ENCODE peak calls at places on chromosomes 6 and 20, in seven cellular contexts. X, C, O, W, B, Z and F are unnamed samples.

GRCh38 chr6:154932562-154933027 is 62.5 kb upstream of the TIAM2 start:
- DNase-seq in X (no peak), C (peak; percentile 38), O (no peak), W (no peak), B (peak; percentile 85), Z (peak; percentile 46), F (peak; percentile 13)

GRCh38 chr6:134750669-134751068 is 199.2 kb downstream of the ALDH8A1 start:
- DNase-seq in X (no peak), C (no peak), O (no peak), W (no peak), B (no peak), Z (no peak), F (no peak)

GRCh38 chr20:64033981-64034493 is 1.9 kb upstream of the C20orf204 start:
- DNase-seq in X (no peak), C (no peak), O (no peak), W (no peak), B (no peak), Z (no peak), F (no peak)

GRCh38 chr20:13105071-13105470 is 96.3 kb downstream of the SPTLC3 start:
- DNase-seq in X (no peak), C (no peak), O (no peak), W (no peak), B (no peak), Z (no peak), F (no peak)

GRCh38 chr6:162119349-162119748 is 608.2 kb downstream of the PRKN start:
- DNase-seq in X (no peak), C (no peak), O (no peak), W (no peak), B (no peak), Z (no peak), F (no peak)

GRCh38 chr20:62244644-62245108 is 6.4 kb downstream of the OSBPL2 start:
- DNase-seq in X (no peak), C (no peak), O (no peak), W (no peak), B (peak; percentile 34), Z (no peak), F (no peak)

GRCh38 chr6:110544472-110544871 is 68.1 kb upstream of the SLC22A16 start:
- DNase-seq in X (no peak), C (no peak), O (no peak), W (no peak), B (no peak), Z (no peak), F (no peak)

GRCh38 chr6:15508363-15509330 is 154.2 kb downstream of the DTNBP1 start:
- DNase-seq in X (no peak), C (no peak), O (no peak), W (no peak), B (no peak), Z (no peak), F (no peak)

GRCh38 chr6:134739299-134740090 is 210.4 kb downstream of the ALDH8A1 start:
- DNase-seq in X (no peak), C (no peak), O (no peak), W (no peak), B (no peak), Z (no peak), F (no peak)

DNA sequence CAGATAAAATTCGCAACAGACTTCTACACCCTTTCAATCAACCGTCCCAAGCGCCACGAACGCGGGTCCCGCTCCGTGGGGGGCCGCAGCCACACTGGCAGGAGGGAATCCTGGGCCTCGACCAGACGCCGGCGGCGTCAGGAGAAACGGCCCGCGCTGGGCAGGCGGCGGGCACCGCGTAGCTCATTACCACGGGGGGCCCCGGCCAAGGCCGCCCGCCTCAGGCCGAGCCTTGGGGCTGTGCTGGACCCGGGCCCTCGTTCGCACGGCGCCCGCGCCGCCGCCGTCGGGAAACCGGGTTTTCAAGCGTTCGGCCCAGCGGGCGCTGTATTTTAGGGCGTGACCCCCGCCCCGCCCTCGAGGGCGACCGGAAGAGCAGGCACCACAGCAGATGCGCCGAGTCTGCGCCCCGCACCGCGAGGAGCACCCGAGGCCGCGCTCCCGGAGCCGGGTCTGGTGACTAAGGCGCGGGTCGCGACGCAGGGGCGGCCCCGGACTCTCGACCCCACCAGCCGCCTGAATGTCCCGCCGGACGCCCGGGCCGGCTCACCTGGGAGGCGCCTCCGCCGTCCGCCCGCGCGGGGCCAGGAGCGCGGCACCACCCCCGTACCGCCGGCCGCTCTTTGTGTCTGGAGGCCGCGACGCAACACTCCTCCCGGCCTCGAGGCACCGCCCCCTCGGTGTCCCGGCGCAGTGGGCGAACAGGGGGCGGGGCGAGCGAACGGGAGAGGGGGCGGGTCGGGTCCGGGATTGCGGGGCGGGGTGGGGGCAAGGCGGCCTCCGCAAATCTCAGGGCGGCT is at the start of gene NINL:
- DNase-seq in X (peak; percentile 47), C (peak; percentile 97), O (peak; percentile 53), W (no peak), B (peak; percentile 82), Z (no peak), F (peak; percentile 69)
- TF ChIP-seq JUND in X (no peak), C (no peak), O (no peak), W (no peak), B (no peak), Z (no peak), F (no peak)

GRCh38 chr6:30821862-30822784 is 62.2 kb upstream of the DDR1 start:
- DNase-seq in X (no peak), C (peak; percentile 45), O (peak; percentile 53), W (no peak), B (peak; percentile 70), Z (no peak), F (no peak)

GRCh38 chr6:30820196-30820595 is 64.1 kb upstream of the DDR1 start:
- DNase-seq in X (no peak), C (no peak), O (no peak), W (no peak), B (peak; percentile 65), Z (peak; percentile 73), F (peak; percentile 54)

GRCh38 chr6:30819287-30819917 is 64.9 kb upstream of the DDR1 start:
- DNase-seq in X (no peak), C (no peak), O (no peak), W (no peak), B (no peak), Z (no peak), F (no peak)

GRCh38 chr6:30816791-30817739 is 67.3 kb upstream of the DDR1 start:
- DNase-seq in X (no peak), C (no peak), O (no peak), W (peak; percentile 84), B (no peak), Z (no peak), F (no peak)

GRCh38 chr6:30818426-30818841 is 65.9 kb upstream of the DDR1 start:
- DNase-seq in X (no peak), C (no peak), O (no peak), W (no peak), B (no peak), Z (no peak), F (peak; percentile 72)
- TF ChIP-seq JUND in X (no peak), C (peak; percentile 8), O (no peak), W (no peak), B (no peak), Z (no peak), F (no peak)

DNA sequence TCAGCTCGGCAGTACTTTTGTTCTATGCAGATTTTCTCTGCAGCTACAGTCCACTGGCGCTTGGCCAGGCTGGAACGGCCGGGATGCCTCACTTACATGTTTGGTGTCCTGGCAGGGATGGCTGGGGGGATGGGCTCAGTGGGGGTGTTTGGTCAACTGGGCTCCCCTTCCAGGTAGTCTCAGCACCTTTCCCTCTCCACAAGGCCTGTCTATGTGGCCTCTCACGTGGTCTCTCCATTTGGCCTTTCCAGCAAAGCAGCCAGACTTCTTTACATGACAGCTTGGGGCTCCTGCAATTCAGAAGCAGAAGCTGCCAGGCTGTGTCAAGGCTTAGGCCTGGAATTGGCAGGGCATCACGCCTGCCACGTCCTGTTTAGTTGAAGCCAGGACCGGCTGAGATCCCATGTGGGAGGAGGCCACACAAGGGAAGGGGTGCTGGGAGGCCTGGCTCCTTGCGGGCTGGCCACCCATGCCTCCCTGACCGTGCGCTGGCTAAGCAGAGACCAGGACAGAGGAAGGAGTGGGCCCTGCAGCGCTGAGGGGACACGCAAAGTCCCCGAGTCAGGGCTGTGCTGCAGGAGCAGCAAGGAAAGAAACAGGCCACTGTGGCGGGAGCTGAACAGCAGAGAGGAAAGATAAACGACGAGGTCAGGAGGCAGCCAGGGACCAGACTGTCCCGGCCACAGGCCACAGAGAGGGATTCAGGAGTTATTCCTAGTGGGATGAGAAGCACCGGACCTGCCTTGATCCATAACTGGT is 38.9 kb downstream of the MGME1 start:
- DNase-seq in X (no peak), C (peak; percentile 45), O (no peak), W (no peak), B (no peak), Z (no peak), F (no peak)
- TF ChIP-seq JUND in X (no peak), C (no peak), O (no peak), W (no peak), B (no peak), Z (no peak), F (no peak)

GRCh38 chr20:24241466-24241865 is 228.0 kb upstream of the SYNDIG1 start:
- DNase-seq in X (no peak), C (no peak), O (no peak), W (no peak), B (no peak), Z (no peak), F (no peak)
- TF ChIP-seq JUND in X (no peak), C (no peak), O (no peak), W (no peak), B (no peak), Z (no peak), F (no peak)

GRCh38 chr6:156697224-156697623 is 80.0 kb upstream of the ARID1B start:
- DNase-seq in X (no peak), C (no peak), O (no peak), W (peak; percentile 70), B (no peak), Z (no peak), F (no peak)
- TF ChIP-seq JUND in X (no peak), C (no peak), O (no peak), W (no peak), B (no peak), Z (no peak), F (no peak)

DNA sequence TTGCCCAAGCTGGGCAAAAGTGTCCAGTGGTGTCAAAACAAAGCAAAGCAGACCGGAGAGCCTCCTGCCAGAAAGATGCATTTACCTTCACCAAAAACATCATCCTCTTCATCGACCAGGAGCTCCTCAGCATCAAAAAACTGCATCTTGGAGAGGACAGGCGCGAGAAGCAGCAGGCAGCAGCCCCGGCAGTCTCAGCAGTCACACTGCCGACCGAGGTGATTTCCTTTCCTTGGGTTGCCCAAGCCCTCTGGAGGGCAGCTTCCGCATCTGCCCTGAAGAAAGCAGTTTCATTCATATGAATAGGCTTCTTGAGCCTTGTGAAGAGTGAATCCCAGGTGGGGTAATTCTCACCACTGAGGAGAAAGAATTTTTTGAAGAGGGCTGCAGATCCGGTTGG is at the start of gene RIPOR2:
- DNase-seq in X (no peak), C (no peak), O (no peak), W (no peak), B (no peak), Z (no peak), F (no peak)
- TF ChIP-seq JUND in X (no peak), C (no peak), O (no peak), W (no peak), B (no peak), Z (no peak), F (no peak)